ENCODE peak calls at places on chromosomes 3 and 15, in four cellular contexts. W, S, E and B are unnamed samples. For H3K27me3, the result is how much of the 10 kb centered on the place peaks cover.

GRCh38 chr15:39581501-39582285 is 814 bp downstream of the THBS1 start:
- DNase-seq in W (no peak), S (no peak), E (peak), B (no peak)

GRCh38 chr3:43759297-43759782 is 68.6 kb downstream of the ABHD5 start:
- DNase-seq in S (no peak), E (no peak), W (no peak), B (no peak)

GRCh38 chr3:44301746-44302145 is 36.8 kb upstream of the TCAIM start:
- DNase-seq in W (no peak), S (no peak), E (no peak), B (no peak)

GRCh38 chr15:67024322-67024997 is 40.9 kb upstream of the SMAD3 start:
- DNase-seq in E (peak), S (no peak), W (peak), B (no peak)

GRCh38 chr3:52521488-52521824 is 12.2 kb downstream of the NT5DC2 start:
- DNase-seq in W (no peak), S (no peak), E (no peak), B (no peak)

GRCh38 chr3:184336484-184337230 is 743 bp upstream of the FAM131A start:
- DNase-seq in W (no peak), S (no peak), E (peak), B (no peak)

GRCh38 chr3:147421184-147421912 is 12.2 kb downstream of the ZIC1 start:
- DNase-seq in S (no peak), E (no peak), W (no peak), B (no peak)

GRCh38 chr3:41519746-41520145 is 320.4 kb downstream of the CTNNB1 start:
- DNase-seq in E (no peak), S (no peak), W (no peak), B (no peak)

GRCh38 chr15:88656760-88657221 is 18.0 kb downstream of the ISG20 start:
- DNase-seq in S (no peak), E (no peak), W (no peak), B (no peak)

GRCh38 chr3:60161334-60161733 is 1089.9 kb downstream of the FHIT start:
- DNase-seq in S (no peak), W (no peak), E (no peak), B (no peak)

GRCh38 chr15:85788796-85789495 is 5.8 kb downstream of the KLHL25 start:
- DNase-seq in W (no peak), S (no peak), E (peak), B (no peak)

GRCh38 chr15:69973102-69973714 is 124.5 kb downstream of the TLE3 start:
- DNase-seq in W (no peak), S (no peak), E (peak), B (no peak)

GRCh38 chr3:181133832-181134231 is 144.3 kb upstream of the DNAJC19 start:
- DNase-seq in E (no peak), S (no peak), W (no peak), B (no peak)

GRCh38 chr3:134038071-134038491 is 8.4 kb upstream of the SLCO2A1 start:
- DNase-seq in E (no peak), S (no peak), W (no peak), B (peak)

GRCh38 chr15:93826798-93827197 is 404.6 kb upstream of the MCTP2 start:
- DNase-seq in W (no peak), S (no peak), E (no peak), B (no peak)

GRCh38 chr3:183766107-183766506 is 59.3 kb downstream of the MAP6D1 start:
- DNase-seq in E (no peak), S (no peak), W (no peak), B (no peak)

GRCh38 chr3:13034109-13034800 is 39.0 kb downstream of the IQSEC1 start:
- DNase-seq in E (no peak), W (no peak), S (no peak), B (no peak)

GRCh38 chr3:69338891-69339290 is 47.0 kb downstream of the FRMD4B start:
- DNase-seq in E (no peak), W (no peak), S (no peak), B (no peak)

GRCh38 chr3:11211531-11212300 is 57.4 kb downstream of the HRH1 start:
- DNase-seq in W (peak), E (no peak), S (no peak), B (no peak)

GRCh38 chr3:4507010-4507596 is 14.0 kb downstream of the ITPR1 start:
- DNase-seq in E (no peak), W (no peak), S (no peak), B (no peak)

GRCh38 chr15:41698779-41699178 is 38.6 kb downstream of the MGA start:
- DNase-seq in S (no peak), E (no peak), W (no peak), B (no peak)

GRCh38 chr15:90059208-90059985 is 42.9 kb downstream of the IDH2 start:
- DNase-seq in W (peak), S (peak), E (peak), B (no peak)

GRCh38 chr3:189273736-189274135 is 102.0 kb downstream of the TPRG1 start:
- DNase-seq in S (no peak), W (no peak), E (no peak), B (no peak)

GRCh38 chr3:60912142-60912541 is 339.1 kb downstream of the FHIT start:
- DNase-seq in S (no peak), E (no peak), W (no peak), B (no peak)

GRCh38 chr3:51945031-51945840 is 3.1 kb downstream of the PARP3 start:
- DNase-seq in W (peak), E (peak), S (no peak), B (no peak)

GRCh38 chr3:159455741-159456181 is 532.9 kb upstream of the IL12A start:
- DNase-seq in S (no peak), E (no peak), W (no peak), B (no peak)

GRCh38 chr15:88383354-88383753 is 83.8 kb downstream of the MRPL46 start:
- DNase-seq in E (no peak), S (no peak), W (no peak), B (no peak)

GRCh38 chr3:187025254-187025655 is 94.9 kb downstream of the ST6GAL1 start:
- DNase-seq in S (no peak), E (no peak), W (no peak), B (no peak)

GRCh38 chr3:171329759-171330158 is 130.4 kb downstream of the TNIK start:
- DNase-seq in S (no peak), W (no peak), E (no peak), B (no peak)

GRCh38 chr3:1007890-1008289 is 84.9 kb upstream of the CNTN6 start:
- DNase-seq in S (no peak), E (no peak), W (no peak), B (no peak)

GRCh38 chr3:154862265-154862664 is 217.9 kb upstream of the MME start:
- DNase-seq in S (no peak), E (no peak), W (no peak), B (no peak)

GRCh38 chr3:158748237-158748828 is 16.1 kb upstream of the RARRES1 start:
- DNase-seq in E (peak), W (no peak), S (no peak), B (no peak)

GRCh38 chr3:102400142-102400541 is 34.7 kb upstream of the ZPLD1 start:
- DNase-seq in S (no peak), W (no peak), E (no peak), B (no peak)

GRCh38 chr3:61381745-61382392 is 130.6 kb upstream of the FHIT start:
- DNase-seq in W (no peak), E (no peak), S (peak), B (no peak)

GRCh38 chr3:154886437-154886836 is 193.7 kb upstream of the MME start:
- DNase-seq in S (no peak), W (no peak), E (no peak), B (no peak)

GRCh38 chr15:85706779-85707518 is 87.8 kb downstream of the KLHL25 start:
- DNase-seq in S (peak), E (no peak), W (no peak), B (no peak)

GRCh38 chr3:169659096-169659521 is 4.4 kb downstream of the MECOM start:
- DNase-seq in S (no peak), E (peak), W (no peak), B (no peak)

GRCh38 chr3:169660709-169661566 is 2.6 kb downstream of the MECOM start:
- DNase-seq in W (no peak), E (peak), S (peak), B (no peak)

GRCh38 chr3:169658311-169658931 is 5.1 kb downstream of the MECOM start:
- DNase-seq in W (no peak), E (peak), S (no peak), B (no peak)

GRCh38 chr3:169659858-169660614 is 3.5 kb downstream of the MECOM start:
- DNase-seq in E (peak), W (no peak), S (no peak), B (no peak)

DNA sequence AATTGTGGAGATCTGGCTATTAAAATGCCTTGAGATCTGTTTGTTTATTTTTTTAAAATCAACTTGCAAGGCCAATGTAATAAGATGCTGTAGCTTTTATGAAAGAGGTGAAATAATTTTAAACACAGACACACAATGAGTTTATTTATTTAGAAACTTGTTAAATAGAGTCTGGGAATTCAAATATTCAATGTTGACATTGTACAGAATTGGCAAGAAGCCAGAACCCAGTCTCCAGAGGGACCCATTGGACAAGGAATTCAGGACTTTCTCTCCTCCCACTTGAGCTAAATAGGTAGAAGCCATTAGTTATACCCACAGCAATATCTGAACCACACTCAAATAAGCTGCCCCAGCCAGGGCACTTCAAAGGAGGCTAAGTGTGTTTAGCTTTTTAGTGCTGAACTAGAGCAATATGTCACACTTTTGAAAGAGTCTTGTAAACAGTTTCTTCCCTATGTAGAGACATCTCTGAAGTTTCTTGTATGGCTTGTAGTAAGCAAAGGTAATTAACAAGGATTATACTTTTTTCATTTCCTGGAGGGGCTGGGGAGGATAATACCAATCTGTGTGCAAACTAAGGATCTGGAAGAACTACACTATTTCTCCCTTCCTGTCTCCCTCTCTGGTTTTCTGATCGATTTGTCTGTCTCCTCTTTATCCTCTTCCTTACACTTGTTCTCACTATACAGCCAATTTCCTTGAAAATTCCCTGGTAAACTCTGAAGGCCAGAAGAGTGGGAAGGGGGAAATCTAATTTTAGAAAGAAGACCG is 6.0 kb downstream of the MECOM start:
- DNase-seq in W (no peak), S (no peak), E (peak), B (no peak)
- H3K27me3 ChIP-seq in W (half or more), S (half or more), E (under half), B (under half)

DNA sequence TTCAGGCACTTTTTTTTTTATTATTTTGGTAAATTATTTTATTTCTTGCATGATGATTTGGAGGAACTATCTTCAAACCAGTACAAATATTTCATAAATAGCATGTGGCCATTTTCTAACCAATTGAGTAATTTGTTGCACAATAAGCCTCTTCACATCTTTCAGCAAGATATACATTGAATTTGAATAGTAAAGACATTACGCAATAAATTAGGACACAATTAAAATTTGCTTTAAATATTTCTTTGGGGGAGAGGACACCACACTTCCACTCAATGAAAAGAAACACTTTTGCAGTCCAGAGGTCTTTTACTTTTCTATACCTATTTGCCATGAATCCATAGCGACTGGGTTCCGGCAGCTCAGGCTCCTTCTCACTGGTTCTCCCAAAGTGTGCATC is 762.6 kb upstream of the GOLIM4 start:
- DNase-seq in S (no peak), E (no peak), W (no peak), B (no peak)
- H3K27me3 ChIP-seq in S (under half), E (under half), W (under half), B (under half)

GRCh38 chr3:193728429-193729087 is 135.6 kb downstream of the OPA1 start:
- DNase-seq in W (no peak), S (no peak), E (no peak), B (no peak)
- H3K27me3 ChIP-seq in W (under half), S (under half), E (under half), B (under half)

DNA sequence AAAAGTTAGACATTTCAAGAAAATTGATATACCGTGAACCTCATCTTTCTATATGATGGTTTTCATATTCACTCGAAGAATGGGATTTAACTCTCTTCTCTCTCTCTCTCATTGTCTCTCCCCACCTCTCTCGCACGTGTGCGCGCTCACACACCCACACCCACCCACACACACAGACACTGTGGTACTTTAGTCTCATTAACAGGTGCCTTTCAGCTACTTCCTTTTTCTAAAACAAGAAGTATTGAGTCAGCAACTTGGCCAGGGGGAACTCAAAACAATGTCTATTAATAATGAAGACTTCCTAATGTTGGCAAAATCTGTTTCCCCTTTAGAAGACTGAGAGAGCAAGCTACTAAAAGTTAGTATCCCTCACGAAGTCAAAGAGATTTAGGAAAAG is 150.7 kb downstream of the TMCO5A start:
- DNase-seq in W (no peak), E (no peak), S (no peak), B (no peak)
- H3K27me3 ChIP-seq in W (under half), E (under half), S (under half), B (under half)

DNA sequence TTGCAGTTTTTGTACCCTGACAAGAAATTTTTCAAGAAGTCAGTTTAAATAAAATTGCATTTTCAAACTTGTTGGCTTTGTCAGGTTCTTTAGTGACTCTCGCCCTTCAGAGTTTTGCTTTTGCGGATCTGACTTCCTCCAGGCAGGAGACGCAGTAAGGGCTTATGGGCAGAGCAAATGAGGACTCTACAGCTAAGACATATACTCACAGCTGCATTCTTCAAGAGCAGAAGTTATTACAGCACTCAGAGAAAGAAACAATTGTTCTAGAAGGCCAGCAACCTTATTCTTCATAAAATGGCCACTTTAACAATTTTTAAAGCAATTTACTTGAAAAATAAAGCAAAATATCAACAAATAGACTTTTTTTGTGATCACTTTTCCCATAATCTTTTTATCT is 438.8 kb upstream of the THRB start:
- DNase-seq in W (no peak), S (no peak), E (no peak), B (no peak)
- H3K27me3 ChIP-seq in W (under half), S (under half), E (under half), B (under half)

GRCh38 chr3:46699846-46700523 is 1.2 kb upstream of the TMIE start:
- DNase-seq in W (no peak), S (no peak), E (no peak), B (no peak)

GRCh38 chr3:46700772-46701171 is 420 bp upstream of the TMIE start:
- DNase-seq in W (no peak), S (no peak), E (peak), B (no peak)

GRCh38 chr3:46703013-46703520 is 1.9 kb downstream of the TMIE start:
- DNase-seq in E (no peak), S (no peak), W (no peak), B (no peak)

GRCh38 chr3:46701211-46701939 is at the start of gene TMIE:
- DNase-seq in E (no peak), S (no peak), W (no peak), B (no peak)

GRCh38 chr3:46702246-46703012 is 1.2 kb downstream of the TMIE start:
- DNase-seq in S (no peak), W (no peak), E (no peak), B (no peak)
- H3K27me3 ChIP-seq in S (under half), W (under half), E (under half), B (under half)

GRCh38 chr3:128945041-128945877 is 48.6 kb downstream of the CFAP92 start:
- DNase-seq in S (no peak), W (no peak), E (no peak), B (no peak)
- H3K27me3 ChIP-seq in S (under half), W (under half), E (under half), B (under half)

GRCh38 chr15:57969355-57969754 is 96.2 kb downstream of the ALDH1A2 start:
- DNase-seq in W (no peak), E (no peak), S (no peak), B (no peak)
- H3K27me3 ChIP-seq in W (under half), E (under half), S (under half), B (under half)